ENCODE peak calls at places on chromosome 13, in five cellular contexts. U is CD4-positive, alpha-beta memory T cell; D is mucosa of descending colon; X is hepatocyte; S is CD8-positive, alpha-beta memory T cell. H is an unnamed sample.

GRCh38 chr13:74270018-74270417 is 135.8 kb upstream of the KLF12 start:
- DNase-seq in S (no peak), D (no peak), U (no peak), X (peak), H (no peak)

GRCh38 chr13:65095118-65095517 is 2135.0 kb downstream of the PCDH9 start:
- DNase-seq in D (no peak), X (no peak), U (no peak), S (no peak), H (no peak)

GRCh38 chr13:78410847-78411246 is 192.5 kb downstream of the POU4F1 start:
- DNase-seq in S (no peak), X (no peak), D (no peak), U (no peak), H (no peak)

GRCh38 chr13:28357846-28358496 is 137.0 kb downstream of the FLT1 start:
- DNase-seq in X (no peak), U (no peak), S (no peak), D (no peak), H (no peak)

GRCh38 chr13:73465629-73465974 is 406.8 kb downstream of the KLF5 start:
- DNase-seq in D (no peak), S (no peak), X (peak), U (no peak), H (no peak)

GRCh38 chr13:21528616-21529015 is 69.5 kb upstream of the ZDHHC20 start:
- DNase-seq in U (no peak), S (no peak), X (no peak), D (no peak), H (no peak)

GRCh38 chr13:24392972-24393371 is 83.6 kb downstream of the C1QTNF9 start:
- DNase-seq in D (no peak), U (no peak), S (no peak), X (no peak), H (no peak)

GRCh38 chr13:60617863-60618733 is 221.1 kb downstream of the TDRD3 start:
- DNase-seq in U (no peak), X (peak), S (no peak), D (no peak), H (no peak)

GRCh38 chr13:102460806-102461205 is 59.0 kb upstream of the FGF14 start:
- DNase-seq in D (no peak), X (no peak), U (no peak), S (no peak), H (no peak)

GRCh38 chr13:40094056-40094455 is 438.6 kb downstream of the COG6 start:
- DNase-seq in D (no peak), U (no peak), X (no peak), S (no peak), H (no peak)

GRCh38 chr13:45340422-45341033 is 455 bp downstream of the TPT1 start:
- DNase-seq in D (peak), U (peak), X (peak), S (peak), H (peak)

GRCh38 chr13:61202042-61202441 is 213.6 kb downstream of the PCDH20 start:
- DNase-seq in D (no peak), U (no peak), X (no peak), S (no peak), H (no peak)

GRCh38 chr13:64314286-64314685 is 2898.6 kb upstream of the PCDH20 start:
- DNase-seq in D (no peak), U (no peak), S (no peak), X (no peak), H (no peak)

GRCh38 chr13:72920097-72920496 is 138.2 kb downstream of the PIBF1 start:
- DNase-seq in U (no peak), S (no peak), D (no peak), X (no peak), H (no peak)

GRCh38 chr13:44523176-44524017 is 52.7 kb downstream of the TSC22D1 start:
- DNase-seq in D (no peak), S (no peak), X (peak), U (no peak), H (no peak)

GRCh38 chr13:58434943-58435342 is 803.4 kb downstream of the PCDH17 start:
- DNase-seq in S (no peak), U (no peak), D (no peak), X (no peak), H (no peak)

GRCh38 chr13:42992585-42993122 is 613 bp upstream of the EPSTI1 start:
- DNase-seq in S (peak), D (no peak), U (peak), X (no peak), H (peak)

GRCh38 chr13:25169951-25170553 is 2.0 kb downstream of the AMER2 start:
- DNase-seq in D (no peak), S (no peak), X (no peak), U (no peak), H (no peak)

GRCh38 chr13:80224468-80224867 is 116.5 kb downstream of the SPRY2 start:
- DNase-seq in D (no peak), X (no peak), S (no peak), U (no peak), H (no peak)

GRCh38 chr13:104460553-104460952 is 1394.3 kb upstream of the SLC10A2 start:
- DNase-seq in S (no peak), X (no peak), D (no peak), U (no peak), H (no peak)

GRCh38 chr13:53143757-53144320 is 115.2 kb downstream of the OLFM4 start:
- DNase-seq in S (no peak), D (no peak), U (no peak), X (no peak), H (no peak)

GRCh38 chr13:23741879-23742510 is 147.2 kb downstream of the MIPEP start:
- DNase-seq in U (no peak), S (no peak), X (no peak), D (no peak), H (no peak)

GRCh38 chr13:110706570-110707378 is 858 bp upstream of the CARS2 start:
- DNase-seq in S (no peak), D (no peak), U (no peak), X (no peak), H (no peak)
- H3K4me3 ChIP-seq in S (peak), D (no peak), U (peak), X (no peak), H (peak)

GRCh38 chr13:49810825-49811526 is 18.5 kb upstream of the KPNA3 start:
- DNase-seq in X (peak), U (no peak), S (no peak), D (no peak), H (no peak)

GRCh38 chr13:49810464-49810824 is 18.0 kb upstream of the KPNA3 start:
- DNase-seq in S (no peak), U (no peak), D (no peak), X (peak), H (no peak)

GRCh38 chr13:49812806-49813205 is 20.3 kb upstream of the KPNA3 start:
- DNase-seq in S (no peak), X (no peak), D (no peak), U (no peak), H (no peak)

GRCh38 chr13:49811527-49811908 is 19.0 kb upstream of the KPNA3 start:
- DNase-seq in U (no peak), S (no peak), D (no peak), X (no peak), H (no peak)

GRCh38 chr13:49814551-49815270 is 22.2 kb upstream of the KPNA3 start:
- DNase-seq in U (no peak), X (no peak), S (no peak), D (no peak), H (no peak)
- H3K4me3 ChIP-seq in U (no peak), X (no peak), S (no peak), D (no peak), H (no peak)

GRCh38 chr13:112943309-112944125 is 25.5 kb upstream of the MCF2L start:
- DNase-seq in X (peak), D (peak), S (peak), U (peak), H (no peak)

GRCh38 chr13:112940236-112940635 is 28.8 kb upstream of the MCF2L start:
- DNase-seq in X (no peak), U (no peak), D (no peak), S (no peak), H (no peak)

GRCh38 chr13:112942689-112943308 is 26.2 kb upstream of the MCF2L start:
- DNase-seq in D (peak), S (peak), X (peak), U (peak), H (peak)

GRCh38 chr13:112938680-112939079 is 30.3 kb upstream of the MCF2L start:
- DNase-seq in U (no peak), S (no peak), D (no peak), X (no peak), H (no peak)

DNA sequence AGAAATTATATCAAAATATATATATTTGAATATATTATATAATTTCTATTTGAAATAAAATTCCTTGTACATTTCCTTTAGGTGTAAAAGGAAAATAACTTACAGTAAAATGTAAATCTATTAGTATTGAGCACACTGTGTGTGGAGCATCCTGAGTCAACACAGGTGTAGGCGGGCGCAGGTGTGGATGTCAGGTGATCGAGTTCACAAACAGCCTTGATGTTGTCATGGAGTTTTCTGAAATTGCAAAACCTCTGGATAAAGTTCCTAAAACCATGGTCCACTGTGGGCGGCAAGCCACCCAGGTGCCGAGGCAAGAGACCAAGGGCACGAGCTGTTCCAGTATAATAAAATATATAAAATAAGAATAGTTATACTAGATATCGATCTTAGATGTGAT is 27.7 kb upstream of the MCF2L start:
- DNase-seq in S (no peak), U (no peak), X (no peak), D (no peak), H (no peak)
- H3K4me3 ChIP-seq in S (no peak), U (no peak), X (no peak), D (no peak), H (no peak)

GRCh38 chr13:99066219-99066618 is 88.4 kb upstream of the DOCK9 start:
- DNase-seq in S (no peak), U (no peak), D (no peak), X (no peak), H (no peak)
- H3K4me3 ChIP-seq in S (peak), U (peak), D (no peak), X (no peak), H (no peak)

GRCh38 chr13:96816874-96817273 is 177.4 kb downstream of the OXGR1 start:
- DNase-seq in X (no peak), D (no peak), S (no peak), U (no peak), H (no peak)
- H3K4me3 ChIP-seq in X (no peak), D (no peak), S (no peak), U (no peak), H (no peak)

GRCh38 chr13:48320396-48320790 is 16.8 kb downstream of the RB1 start:
- DNase-seq in U (no peak), X (no peak), S (peak), D (no peak), H (no peak)
- H3K4me3 ChIP-seq in U (no peak), X (no peak), S (peak), D (no peak), H (no peak)

GRCh38 chr13:33205804-33206221 is 79.7 kb downstream of the STARD13 start:
- DNase-seq in U (no peak), D (no peak), X (no peak), S (no peak), H (peak)
- H3K4me3 ChIP-seq in U (no peak), D (no peak), X (no peak), S (no peak), H (no peak)

GRCh38 chr13:97072297-97072696 is 78.0 kb upstream of the OXGR1 start:
- DNase-seq in U (no peak), X (no peak), D (no peak), S (no peak), H (no peak)

GRCh38 chr13:97074618-97075017 is 80.3 kb upstream of the OXGR1 start:
- DNase-seq in S (no peak), X (no peak), D (no peak), U (no peak), H (no peak)

GRCh38 chr13:97079726-97080125 is 85.5 kb upstream of the OXGR1 start:
- DNase-seq in U (no peak), D (no peak), X (no peak), S (no peak), H (no peak)

DNA sequence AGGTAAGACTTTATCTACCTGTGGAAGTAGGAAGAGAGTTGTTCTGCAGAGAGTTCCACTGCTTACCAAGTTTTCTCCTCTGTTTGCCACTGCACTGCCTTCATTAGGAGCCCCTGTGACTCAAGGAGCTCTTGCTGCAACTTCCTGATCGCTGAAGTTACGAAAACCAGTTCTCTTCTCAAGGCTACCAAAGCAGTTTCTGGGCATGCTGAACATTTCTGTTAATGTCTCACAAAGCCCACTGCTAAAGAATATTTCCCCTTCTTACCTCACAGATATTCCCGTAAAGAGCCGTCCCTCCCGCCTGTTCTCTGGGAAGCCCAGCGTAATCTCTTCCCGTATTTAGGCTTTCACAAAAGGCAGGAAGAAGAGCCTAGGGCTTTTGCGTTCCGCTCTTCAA is 82.6 kb upstream of the OXGR1 start:
- DNase-seq in X (peak), S (no peak), U (no peak), D (no peak), H (no peak)
- H3K4me3 ChIP-seq in X (no peak), S (no peak), U (no peak), D (no peak), H (no peak)